ENCODE peak calls at places on chromosomes 5 and 9, in seven cellular contexts. P is colonic mucosa, L is upper lobe of right lung, X is pancreas, Y is heart left ventricle, I is left ventricle myocardium inferior, M is PC-3. K is an unnamed sample.

GRCh38 chr5:136086776-136087566 is 45.7 kb upstream of the SMAD5 start:
- DNase-seq in P (no peak), L (no peak), X (no peak), Y (no peak), I (no peak), M (no peak), K (no peak)

GRCh38 chr5:134255418-134256150 is 29.7 kb upstream of the PPP2CA start:
- DNase-seq in P (no peak), L (no peak), X (no peak), Y (no peak), I (no peak), M (peak; percentile 51), K (no peak)

GRCh38 chr5:168585119-168585912 is 6.1 kb upstream of the PANK3 start:
- DNase-seq in P (no peak), L (no peak), X (no peak), Y (no peak), I (no peak), M (no peak), K (no peak)

GRCh38 chr9:107907715-107908114 is 418.1 kb upstream of the KLF4 start:
- DNase-seq in P (no peak), L (no peak), X (no peak), Y (no peak), I (no peak), M (no peak), K (no peak)

GRCh38 chr9:16396389-16396788 is 474.1 kb downstream of the BNC2 start:
- DNase-seq in P (no peak), L (no peak), X (no peak), Y (no peak), I (no peak), M (no peak), K (no peak)

GRCh38 chr9:97990259-97990658 is 7.1 kb downstream of the ANP32B start:
- DNase-seq in P (no peak), L (no peak), X (no peak), Y (no peak), I (no peak), M (peak; percentile 46), K (no peak)

GRCh38 chr9:134373269-134373668 is 47.0 kb downstream of the RXRA start:
- DNase-seq in P (no peak), L (no peak), X (no peak), Y (no peak), I (no peak), M (no peak), K (no peak)

GRCh38 chr5:179346401-179346800 is 1.1 kb upstream of the ADAMTS2 start:
- DNase-seq in P (no peak), L (no peak), X (no peak), Y (no peak), I (no peak), M (no peak), K (no peak)

DNA sequence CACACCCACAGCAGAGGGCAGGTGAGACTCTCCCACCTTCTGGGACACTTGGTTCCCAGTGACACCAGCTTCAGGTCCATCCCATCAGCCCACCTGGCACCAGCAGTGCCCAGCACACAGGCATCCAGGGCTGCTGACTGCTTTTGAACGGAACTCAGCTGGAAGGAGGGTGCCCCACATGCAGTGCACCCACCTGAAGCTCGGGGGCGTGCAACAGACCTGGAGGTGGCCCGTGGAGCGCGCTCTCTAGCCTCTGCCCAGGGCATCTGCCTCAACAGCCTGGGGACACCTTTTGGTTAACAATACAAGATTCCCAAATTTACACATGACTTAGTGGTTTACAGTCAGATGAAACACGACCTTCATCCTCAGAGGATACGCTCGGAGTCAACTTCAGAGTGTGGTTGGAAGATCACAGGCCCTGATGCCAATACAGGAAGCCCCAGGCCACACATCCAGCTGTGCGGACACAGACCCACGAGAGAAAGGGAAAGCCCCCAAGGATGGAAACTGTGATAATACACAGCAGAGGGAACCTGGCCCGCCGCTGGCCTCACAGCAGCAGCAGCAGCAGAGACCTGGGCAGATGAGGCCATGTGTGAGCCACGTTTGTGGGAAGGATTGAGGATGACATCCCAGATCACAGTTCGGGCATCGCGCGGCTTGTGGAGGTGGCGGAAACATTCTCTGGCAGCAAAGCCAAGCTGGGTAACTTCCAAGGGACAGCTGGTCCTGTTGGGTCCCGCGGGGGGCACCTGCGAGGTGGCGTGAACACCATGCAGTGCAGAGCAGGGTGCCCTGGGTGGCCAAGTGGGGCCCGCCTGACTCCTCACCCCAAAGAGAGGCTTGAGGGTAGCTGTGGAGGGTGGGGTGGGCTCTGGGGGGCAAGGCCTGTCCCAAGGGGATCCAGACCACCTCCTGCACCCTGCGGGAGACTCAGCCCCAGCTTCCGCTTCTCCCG is 64.0 kb downstream of the SECISBP2 start:
- DNase-seq in P (no peak), L (no peak), X (no peak), Y (no peak), I (no peak), M (no peak), K (no peak)
- H3K4me1 ChIP-seq in P (no peaks in the 10 kb centered on the region), L (no peaks in the 10 kb centered on the region), X (no peaks in the 10 kb centered on the region), Y (no peaks in the 10 kb centered on the region), I (peaks cover 9% of the 10 kb centered on the region), M (no peaks in the 10 kb centered on the region), K (no peaks in the 10 kb centered on the region)

GRCh38 chr5:42950091-42950465 is 90.0 kb downstream of the ANXA2R start:
- DNase-seq in P (no peak), L (no peak), X (no peak), Y (no peak), I (no peak), M (no peak), K (no peak)
- H3K4me3 ChIP-seq in P (peak overlapping the region; percentile 14), L (peak overlapping the region; percentile 56), X (no peak overlapping the region), Y (peak overlapping the region; percentile 63), I (peak overlapping the region; percentile 71), M (peak overlapping the region; percentile 64), K (peak overlapping the region; percentile 68)

GRCh38 chr9:125260564-125260963 is 1.1 kb upstream of the GAPVD1 start:
- DNase-seq in P (no peak), L (no peak), X (no peak), Y (no peak), I (no peak), M (peak; percentile 24), K (no peak)
- H3K27ac ChIP-seq in P (no peak overlapping the region), L (no peak overlapping the region), X (no peak overlapping the region), Y (peak overlapping the region; percentile 97), I (peak overlapping the region; percentile 90), M (no peak overlapping the region), K (no peak overlapping the region)

DNA sequence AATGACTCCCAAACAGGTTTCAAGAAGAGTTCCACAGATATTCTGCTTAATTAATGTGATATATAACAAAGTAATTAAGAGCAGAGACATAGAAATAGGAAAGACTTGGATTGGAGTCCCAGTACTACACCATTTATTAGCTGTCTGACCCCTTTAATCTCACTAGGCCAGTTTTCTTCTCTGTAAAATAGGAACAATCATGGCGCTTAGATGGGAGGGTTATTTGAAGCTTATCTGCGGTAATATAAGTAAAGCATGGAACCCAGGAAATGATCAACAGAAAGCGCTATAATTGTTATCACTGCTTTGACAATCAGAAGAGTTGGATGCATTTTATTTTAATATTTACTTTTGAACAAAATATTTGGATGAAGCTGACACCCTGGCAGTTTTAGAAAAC is 71.3 kb upstream of the IFNE start:
- DNase-seq in P (no peak), L (no peak), X (no peak), Y (no peak), I (no peak), M (no peak), K (peak; percentile 72)
- H3K4me1 ChIP-seq in P (no peaks in the 10 kb centered on the region), L (no peaks in the 10 kb centered on the region), X (no peaks in the 10 kb centered on the region), Y (no peaks in the 10 kb centered on the region), I (peaks cover 1% of the 10 kb centered on the region), M (peaks cover 52% of the 10 kb centered on the region), K (peaks cover 5% of the 10 kb centered on the region)

GRCh38 chr5:151085517-151086031 is 4.7 kb upstream of the TNIP1 start:
- DNase-seq in P (peak; percentile 82), L (peak; percentile 79), X (no peak), Y (no peak), I (peak; percentile 54), M (peak; percentile 18), K (peak; percentile 84)
- H3K4me3 ChIP-seq in P (peak overlapping the region; percentile 25), L (no peak overlapping the region), X (no peak overlapping the region), Y (no peak overlapping the region), I (no peak overlapping the region), M (no peak overlapping the region), K (no peak overlapping the region)

DNA sequence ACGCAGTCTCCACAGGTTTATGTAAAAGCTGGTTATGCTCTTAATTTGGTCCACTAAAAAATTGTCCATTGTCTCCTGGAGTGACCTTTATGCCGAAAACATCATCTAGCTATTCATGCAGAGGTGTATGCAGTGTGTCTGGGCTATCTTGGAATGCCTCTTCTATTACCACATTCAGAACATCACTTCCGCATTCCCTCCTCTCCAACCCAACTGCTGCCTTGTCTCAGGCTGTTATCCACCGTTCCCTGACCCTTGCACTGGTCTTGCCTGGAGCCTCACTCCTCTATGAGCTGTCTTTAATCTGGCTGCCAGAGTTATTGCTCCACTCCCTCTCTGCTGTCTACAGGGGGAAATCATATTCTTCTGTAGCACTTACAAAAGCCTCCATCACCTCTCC is 214.1 kb upstream of the ANKRD55 start:
- DNase-seq in P (no peak), L (no peak), X (no peak), Y (no peak), I (no peak), M (no peak), K (peak; percentile 95)
- H3K27ac ChIP-seq in P (no peak overlapping the region), L (no peak overlapping the region), X (no peak overlapping the region), Y (no peak overlapping the region), I (no peak overlapping the region), M (no peak overlapping the region), K (peak overlapping the region; percentile 50)

GRCh38 chr5:157549283-157549629 is 26.3 kb downstream of the ADAM19 start:
- DNase-seq in P (no peak), L (no peak), X (no peak), Y (no peak), I (no peak), M (peak; percentile 80), K (no peak)

GRCh38 chr5:157547909-157548512 is 27.6 kb downstream of the ADAM19 start:
- DNase-seq in P (no peak), L (no peak), X (no peak), Y (no peak), I (no peak), M (no peak), K (no peak)

GRCh38 chr5:157550668-157551067 is 24.9 kb downstream of the ADAM19 start:
- DNase-seq in P (no peak), L (no peak), X (no peak), Y (no peak), I (no peak), M (peak; percentile 81), K (no peak)

GRCh38 chr5:157548513-157549282 is 26.9 kb downstream of the ADAM19 start:
- DNase-seq in P (no peak), L (no peak), X (no peak), Y (no peak), I (no peak), M (peak; percentile 81), K (no peak)

DNA sequence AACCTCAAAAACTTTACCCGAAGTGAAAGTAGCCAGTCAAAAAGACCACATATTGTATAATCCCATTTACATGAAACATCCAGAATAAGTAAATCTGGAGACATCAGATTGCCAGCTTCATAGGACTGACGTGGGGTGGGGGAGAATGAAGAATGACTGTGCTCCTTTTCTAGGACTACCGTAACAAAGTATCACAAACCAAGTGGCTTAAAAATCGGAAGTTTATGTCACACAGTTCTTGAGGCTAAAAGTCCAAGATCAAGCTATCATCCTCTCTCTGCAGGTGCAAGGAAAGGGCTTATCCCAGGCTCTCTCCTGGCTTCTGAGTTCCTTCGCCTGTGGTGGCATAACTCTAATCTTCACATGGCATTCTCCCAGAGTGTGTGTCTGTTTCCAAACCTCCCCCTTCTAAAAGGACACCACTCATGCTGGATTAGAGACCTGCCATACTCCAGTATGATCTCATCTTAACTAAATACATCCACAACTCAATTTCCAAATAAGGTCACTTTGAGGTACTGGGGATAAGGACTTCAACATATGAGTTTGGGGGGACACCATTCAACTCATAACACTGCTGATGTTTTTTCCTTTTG is 25.5 kb downstream of the ADAM19 start:
- DNase-seq in P (no peak), L (no peak), X (no peak), Y (no peak), I (no peak), M (peak; percentile 50), K (no peak)
- H3K4me1 ChIP-seq in P (no peaks in the 10 kb centered on the region), L (peaks cover 31% of the 10 kb centered on the region), X (no peaks in the 10 kb centered on the region), Y (peaks cover 68% of the 10 kb centered on the region), I (peaks cover 74% of the 10 kb centered on the region), M (peaks cover 49% of the 10 kb centered on the region), K (no peaks in the 10 kb centered on the region)

GRCh38 chr9:124285903-124286291 is 28.1 kb downstream of the NEK6 start:
- DNase-seq in P (peak; percentile 78), L (peak; percentile 84), X (no peak), Y (peak; percentile 76), I (peak; percentile 60), M (no peak), K (no peak)
- H3K4me3 ChIP-seq in P (no peak overlapping the region), L (peak overlapping the region; percentile 8), X (no peak overlapping the region), Y (no peak overlapping the region), I (no peak overlapping the region), M (no peak overlapping the region), K (no peak overlapping the region)